ENCODE peak calls at places on chromosomes 5 and 9, in six cellular contexts. One of them, this sample, is unnamed.

GRCh38 chr9:130024597-130024994 is 18.4 kb downstream of the FNBP1 start:
- DNase-seq in left ventricle myocardium inferior: no peak
- DNase-seq in BJ: no peak
- DNase-seq in fibroblast of lung: peak
- DNase-seq in esophagus squamous epithelium: no peak
- DNase-seq in MM.1S: no peak
- DNase-seq in this sample: no peak

GRCh38 chr9:71736236-71736635 is 32.1 kb downstream of the CEMIP2 start:
- DNase-seq in left ventricle myocardium inferior: no peak
- DNase-seq in BJ: no peak
- DNase-seq in fibroblast of lung: no peak
- DNase-seq in esophagus squamous epithelium: no peak
- DNase-seq in MM.1S: no peak
- DNase-seq in this sample: no peak

GRCh38 chr5:137357436-137357835 is 141.7 kb downstream of the SPOCK1 start:
- DNase-seq in left ventricle myocardium inferior: no peak
- DNase-seq in BJ: no peak
- DNase-seq in fibroblast of lung: no peak
- DNase-seq in esophagus squamous epithelium: no peak
- DNase-seq in MM.1S: no peak
- DNase-seq in this sample: no peak

GRCh38 chr5:176721509-176721908 is 74.2 kb downstream of the TSPAN17 start:
- DNase-seq in left ventricle myocardium inferior: no peak
- DNase-seq in BJ: no peak
- DNase-seq in fibroblast of lung: no peak
- DNase-seq in esophagus squamous epithelium: no peak
- DNase-seq in MM.1S: no peak
- DNase-seq in this sample: no peak

GRCh38 chr5:154676508-154676907 is 78.7 kb upstream of the LARP1 start:
- DNase-seq in left ventricle myocardium inferior: no peak
- DNase-seq in BJ: no peak
- DNase-seq in fibroblast of lung: no peak
- DNase-seq in esophagus squamous epithelium: no peak
- DNase-seq in MM.1S: no peak
- DNase-seq in this sample: no peak

GRCh38 chr9:3359048-3359692 is 166.6 kb downstream of the RFX3 start:
- DNase-seq in left ventricle myocardium inferior: no peak
- DNase-seq in BJ: no peak
- DNase-seq in fibroblast of lung: no peak
- DNase-seq in esophagus squamous epithelium: no peak
- DNase-seq in MM.1S: no peak
- DNase-seq in this sample: no peak

GRCh38 chr5:2857837-2858236 is 106.4 kb upstream of the IRX2 start:
- DNase-seq in left ventricle myocardium inferior: no peak
- DNase-seq in BJ: no peak
- DNase-seq in fibroblast of lung: no peak
- DNase-seq in esophagus squamous epithelium: no peak
- DNase-seq in MM.1S: no peak
- DNase-seq in this sample: no peak

GRCh38 chr5:32673272-32673671 is 37.8 kb upstream of the NPR3 start:
- DNase-seq in left ventricle myocardium inferior: no peak
- DNase-seq in BJ: no peak
- DNase-seq in fibroblast of lung: no peak
- DNase-seq in esophagus squamous epithelium: no peak
- DNase-seq in MM.1S: no peak
- DNase-seq in this sample: no peak

GRCh38 chr5:107533946-107534876 is 136.5 kb downstream of the EFNA5 start:
- DNase-seq in left ventricle myocardium inferior: no peak
- DNase-seq in BJ: no peak
- DNase-seq in fibroblast of lung: no peak
- DNase-seq in esophagus squamous epithelium: no peak
- DNase-seq in MM.1S: no peak
- DNase-seq in this sample: no peak

GRCh38 chr9:83441390-83441789 is 96.8 kb downstream of the FRMD3 start:
- DNase-seq in left ventricle myocardium inferior: no peak
- DNase-seq in BJ: no peak
- DNase-seq in fibroblast of lung: no peak
- DNase-seq in esophagus squamous epithelium: no peak
- DNase-seq in MM.1S: no peak
- DNase-seq in this sample: no peak

GRCh38 chr5:180133060-180133459 is 61.5 kb upstream of the RNF130 start:
- DNase-seq in left ventricle myocardium inferior: no peak
- DNase-seq in BJ: no peak
- DNase-seq in fibroblast of lung: no peak
- DNase-seq in esophagus squamous epithelium: no peak
- DNase-seq in MM.1S: no peak
- DNase-seq in this sample: no peak

GRCh38 chr9:121811751-121812150 is 160.3 kb downstream of the DAB2IP start:
- DNase-seq in left ventricle myocardium inferior: no peak
- DNase-seq in BJ: no peak
- DNase-seq in fibroblast of lung: no peak
- DNase-seq in esophagus squamous epithelium: no peak
- DNase-seq in MM.1S: no peak
- DNase-seq in this sample: no peak

GRCh38 chr5:74954919-74955318 is 88.7 kb upstream of the FAM169A start:
- DNase-seq in left ventricle myocardium inferior: no peak
- DNase-seq in BJ: no peak
- DNase-seq in fibroblast of lung: peak
- DNase-seq in esophagus squamous epithelium: no peak
- DNase-seq in MM.1S: no peak
- DNase-seq in this sample: peak
- H3K4me3 ChIP-seq in left ventricle myocardium inferior: no peak
- H3K4me3 ChIP-seq in BJ: no peak
- H3K4me3 ChIP-seq in fibroblast of lung: no peak
- H3K4me3 ChIP-seq in esophagus squamous epithelium: no peak
- H3K4me3 ChIP-seq in MM.1S: no peak
- H3K4me3 ChIP-seq in this sample: no peak

GRCh38 chr5:112372543-112372942 is 46.5 kb downstream of the EPB41L4A start:
- DNase-seq in left ventricle myocardium inferior: no peak
- DNase-seq in BJ: no peak
- DNase-seq in fibroblast of lung: no peak
- DNase-seq in esophagus squamous epithelium: no peak
- DNase-seq in MM.1S: no peak
- DNase-seq in this sample: no peak
- TF ChIP-seq CTCF in left ventricle myocardium inferior: no peak
- TF ChIP-seq CTCF in BJ: no peak
- TF ChIP-seq CTCF in fibroblast of lung: no peak
- TF ChIP-seq CTCF in esophagus squamous epithelium: no peak
- TF ChIP-seq CTCF in MM.1S: no peak
- TF ChIP-seq CTCF in this sample: no peak

GRCh38 chr9:123320814-123321213 is 35.2 kb upstream of the CRB2 start:
- DNase-seq in left ventricle myocardium inferior: no peak
- DNase-seq in BJ: no peak
- DNase-seq in fibroblast of lung: no peak
- DNase-seq in esophagus squamous epithelium: no peak
- DNase-seq in MM.1S: no peak
- DNase-seq in this sample: no peak

GRCh38 chr9:123319541-123320339 is 36.3 kb upstream of the CRB2 start:
- DNase-seq in left ventricle myocardium inferior: no peak
- DNase-seq in BJ: no peak
- DNase-seq in fibroblast of lung: no peak
- DNase-seq in esophagus squamous epithelium: no peak
- DNase-seq in MM.1S: no peak
- DNase-seq in this sample: no peak

GRCh38 chr9:123323482-123324013 is 32.4 kb upstream of the CRB2 start:
- DNase-seq in left ventricle myocardium inferior: no peak
- DNase-seq in BJ: no peak
- DNase-seq in fibroblast of lung: no peak
- DNase-seq in esophagus squamous epithelium: no peak
- DNase-seq in MM.1S: no peak
- DNase-seq in this sample: no peak

GRCh38 chr9:123322771-123323481 is 33.1 kb upstream of the CRB2 start:
- DNase-seq in left ventricle myocardium inferior: no peak
- DNase-seq in BJ: no peak
- DNase-seq in fibroblast of lung: no peak
- DNase-seq in esophagus squamous epithelium: no peak
- DNase-seq in MM.1S: peak
- DNase-seq in this sample: no peak

GRCh38 chr9:123321874-123322770 is 33.9 kb upstream of the CRB2 start:
- DNase-seq in left ventricle myocardium inferior: no peak
- DNase-seq in BJ: no peak
- DNase-seq in fibroblast of lung: no peak
- DNase-seq in esophagus squamous epithelium: no peak
- DNase-seq in MM.1S: peak
- DNase-seq in this sample: no peak
- H3K4me3 ChIP-seq in left ventricle myocardium inferior: no peak
- H3K4me3 ChIP-seq in BJ: no peak
- H3K4me3 ChIP-seq in fibroblast of lung: no peak
- H3K4me3 ChIP-seq in esophagus squamous epithelium: no peak
- H3K4me3 ChIP-seq in MM.1S: peak
- H3K4me3 ChIP-seq in this sample: no peak

DNA sequence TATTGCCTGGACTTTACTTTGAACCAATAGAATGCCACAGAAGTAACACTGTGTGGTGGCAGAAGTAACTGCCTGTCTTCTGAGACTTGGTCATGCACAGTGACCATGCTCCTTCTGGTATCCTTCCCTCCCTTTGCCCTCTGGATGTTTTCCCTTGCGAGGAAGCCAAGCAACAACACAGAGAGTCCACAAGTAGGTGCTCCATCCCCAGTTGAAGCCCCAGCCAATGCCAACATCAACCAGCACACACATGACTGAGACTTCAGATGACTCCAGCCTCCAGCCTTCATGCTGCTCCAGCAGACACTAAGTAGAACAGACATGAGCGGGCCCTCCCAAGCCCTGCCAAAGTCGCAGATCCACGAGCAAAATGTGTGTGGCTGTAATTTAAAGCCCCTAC is 129.6 kb downstream of the EPB41L4A start:
- DNase-seq in left ventricle myocardium inferior: no peak
- DNase-seq in BJ: no peak
- DNase-seq in fibroblast of lung: no peak
- DNase-seq in esophagus squamous epithelium: no peak
- DNase-seq in MM.1S: no peak
- DNase-seq in this sample: no peak
- TF ChIP-seq CTCF in left ventricle myocardium inferior: no peak
- TF ChIP-seq CTCF in BJ: no peak
- TF ChIP-seq CTCF in fibroblast of lung: no peak
- TF ChIP-seq CTCF in esophagus squamous epithelium: no peak
- TF ChIP-seq CTCF in MM.1S: no peak
- TF ChIP-seq CTCF in this sample: no peak

DNA sequence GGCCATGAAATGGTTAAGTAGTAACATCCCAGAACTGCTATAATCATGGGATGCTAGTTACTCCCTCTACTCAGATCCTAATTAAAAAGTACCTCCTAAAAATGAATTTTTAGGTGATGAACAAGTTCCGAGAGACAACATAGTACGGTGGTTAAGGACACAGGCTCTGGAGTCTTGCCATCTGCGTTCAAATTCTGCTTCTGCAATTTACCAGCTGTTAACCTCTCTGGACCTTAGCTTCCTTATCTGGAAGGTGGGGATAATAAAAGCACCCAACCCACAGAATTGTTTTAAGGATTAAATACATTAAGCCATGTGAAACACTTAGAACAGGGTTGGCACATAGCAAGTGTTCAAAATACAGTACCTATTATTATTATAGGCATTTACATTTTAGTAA is 77.5 kb upstream of the XPA start:
- DNase-seq in left ventricle myocardium inferior: no peak
- DNase-seq in BJ: no peak
- DNase-seq in fibroblast of lung: no peak
- DNase-seq in esophagus squamous epithelium: no peak
- DNase-seq in MM.1S: no peak
- DNase-seq in this sample: no peak
- H3K4me3 ChIP-seq in left ventricle myocardium inferior: no peak
- H3K4me3 ChIP-seq in BJ: no peak
- H3K4me3 ChIP-seq in fibroblast of lung: no peak
- H3K4me3 ChIP-seq in esophagus squamous epithelium: no peak
- H3K4me3 ChIP-seq in MM.1S: no peak
- H3K4me3 ChIP-seq in this sample: no peak

GRCh38 chr5:75325242-75325641 is 11.8 kb upstream of the HMGCR start:
- DNase-seq in left ventricle myocardium inferior: no peak
- DNase-seq in BJ: no peak
- DNase-seq in fibroblast of lung: no peak
- DNase-seq in esophagus squamous epithelium: no peak
- DNase-seq in MM.1S: no peak
- DNase-seq in this sample: no peak
- TF ChIP-seq CTCF in left ventricle myocardium inferior: no peak
- TF ChIP-seq CTCF in BJ: peak
- TF ChIP-seq CTCF in fibroblast of lung: no peak
- TF ChIP-seq CTCF in esophagus squamous epithelium: no peak
- TF ChIP-seq CTCF in MM.1S: no peak
- TF ChIP-seq CTCF in this sample: no peak

DNA sequence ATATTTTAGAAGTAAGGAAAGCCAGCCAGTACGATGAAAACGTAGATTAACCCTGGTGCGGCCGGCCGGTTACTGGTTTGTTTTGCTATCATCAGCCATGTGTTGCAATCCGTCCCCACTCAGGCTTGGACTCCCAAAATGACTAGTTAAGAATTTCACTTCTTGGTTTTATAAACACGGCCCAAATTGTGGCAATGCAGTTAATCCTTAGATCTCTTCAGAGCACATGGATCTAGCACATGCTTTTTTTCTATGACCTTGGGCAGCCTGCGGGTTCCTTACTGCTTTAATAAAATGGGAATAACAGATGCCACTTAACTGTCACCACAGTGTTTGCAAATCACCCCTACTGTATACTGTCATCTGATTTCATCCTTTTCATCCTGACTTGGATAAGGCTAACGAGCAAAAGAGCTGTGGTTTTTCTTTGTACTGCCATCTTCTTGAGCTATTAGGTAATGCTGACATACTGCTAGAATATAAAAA is 1.5 kb downstream of the NDFIP1 start:
- DNase-seq in left ventricle myocardium inferior: no peak
- DNase-seq in BJ: no peak
- DNase-seq in fibroblast of lung: peak
- DNase-seq in esophagus squamous epithelium: no peak
- DNase-seq in MM.1S: no peak
- DNase-seq in this sample: peak
- H3K4me3 ChIP-seq in left ventricle myocardium inferior: peak
- H3K4me3 ChIP-seq in BJ: peak
- H3K4me3 ChIP-seq in fibroblast of lung: peak
- H3K4me3 ChIP-seq in esophagus squamous epithelium: peak
- H3K4me3 ChIP-seq in MM.1S: peak
- H3K4me3 ChIP-seq in this sample: peak